ENCODE peak calls at places on chromosomes 11 and 22, in seven cellular contexts. C, U, X, L, Z, N and G are unnamed samples.

GRCh38 chr11:47523491-47524199 is 29.3 kb downstream of the CELF1 start:
- DNase-seq in C (peak), U (no peak), X (no peak), L (no peak), Z (no peak), N (no peak), G (peak)

GRCh38 chr11:114321621-114322257 is 25.5 kb downstream of the NNMT start:
- DNase-seq in C (no peak), U (no peak), X (no peak), L (no peak), Z (no peak), N (no peak), G (peak)

GRCh38 chr11:115222218-115222862 is 281.9 kb downstream of the CADM1 start:
- DNase-seq in C (peak), U (peak), X (no peak), L (no peak), Z (no peak), N (no peak), G (no peak)

GRCh38 chr11:32138902-32139301 is 48.0 kb downstream of the RCN1 start:
- DNase-seq in C (no peak), U (no peak), X (no peak), L (no peak), Z (no peak), N (no peak), G (no peak)

GRCh38 chr22:35477911-35478582 is 62.6 kb upstream of the RASD2 start:
- DNase-seq in C (peak), U (peak), X (peak), L (no peak), Z (no peak), N (peak), G (peak)

GRCh38 chr11:34308821-34309585 is 48.8 kb downstream of the ABTB2 start:
- DNase-seq in C (no peak), U (no peak), X (no peak), L (no peak), Z (no peak), N (peak), G (no peak)

GRCh38 chr22:50522208-50522805 is 3.1 kb downstream of the SCO2 start:
- DNase-seq in C (no peak), U (no peak), X (no peak), L (no peak), Z (peak), N (no peak), G (no peak)

GRCh38 chr11:66800720-66801428 is 42.4 kb upstream of the RCE1 start:
- DNase-seq in C (no peak), U (no peak), X (no peak), L (no peak), Z (no peak), N (no peak), G (no peak)

GRCh38 chr11:104120493-104121200 is 43.3 kb downstream of the PDGFD start:
- DNase-seq in C (no peak), U (no peak), X (no peak), L (no peak), Z (no peak), N (no peak), G (no peak)

GRCh38 chr22:22746963-22747933 is 102.8 kb downstream of the GGTLC2 start:
- DNase-seq in C (no peak), U (peak), X (no peak), L (no peak), Z (no peak), N (no peak), G (no peak)

GRCh38 chr11:45185228-45185729 is 38.8 kb downstream of the PRDM11 start:
- DNase-seq in C (no peak), U (no peak), X (no peak), L (no peak), Z (no peak), N (no peak), G (no peak)

GRCh38 chr11:8593455-8593854 is 573 bp downstream of the STK33 start:
- DNase-seq in C (no peak), U (no peak), X (no peak), L (no peak), Z (no peak), N (no peak), G (no peak)

GRCh38 chr11:77046060-77046501 is 11.9 kb downstream of the B3GNT6 start:
- DNase-seq in C (peak), U (peak), X (peak), L (no peak), Z (no peak), N (no peak), G (peak)

GRCh38 chr22:27853404-27853803 is 51.8 kb upstream of the MN1 start:
- DNase-seq in C (no peak), U (no peak), X (no peak), L (no peak), Z (no peak), N (no peak), G (no peak)

GRCh38 chr22:38872831-38873248 is 824 bp upstream of the CBX6 start:
- DNase-seq in C (peak), U (peak), X (no peak), L (peak), Z (peak), N (peak), G (peak)
- TF ChIP-seq POLR2A in C (peak), U (no peak), X (no peak), L (peak), Z (peak), N (peak), G (no peak)

GRCh38 chr11:122646549-122647340 is 8.8 kb upstream of the UBASH3B start:
- DNase-seq in C (no peak), U (no peak), X (no peak), L (no peak), Z (no peak), N (no peak), G (no peak)

GRCh38 chr11:122645847-122646246 is 9.7 kb upstream of the UBASH3B start:
- DNase-seq in C (no peak), U (no peak), X (no peak), L (no peak), Z (no peak), N (no peak), G (no peak)

GRCh38 chr11:122642472-122642922 is 13.0 kb upstream of the UBASH3B start:
- DNase-seq in C (peak), U (no peak), X (peak), L (no peak), Z (no peak), N (no peak), G (no peak)

GRCh38 chr11:122647728-122648127 is 7.8 kb upstream of the UBASH3B start:
- DNase-seq in C (no peak), U (no peak), X (no peak), L (no peak), Z (no peak), N (no peak), G (no peak)

GRCh38 chr11:122642971-122643370 is 12.6 kb upstream of the UBASH3B start:
- DNase-seq in C (peak), U (no peak), X (no peak), L (no peak), Z (no peak), N (no peak), G (no peak)
- TF ChIP-seq POLR2A in C (no peak), U (no peak), X (no peak), L (no peak), Z (no peak), N (no peak), G (no peak)

DNA sequence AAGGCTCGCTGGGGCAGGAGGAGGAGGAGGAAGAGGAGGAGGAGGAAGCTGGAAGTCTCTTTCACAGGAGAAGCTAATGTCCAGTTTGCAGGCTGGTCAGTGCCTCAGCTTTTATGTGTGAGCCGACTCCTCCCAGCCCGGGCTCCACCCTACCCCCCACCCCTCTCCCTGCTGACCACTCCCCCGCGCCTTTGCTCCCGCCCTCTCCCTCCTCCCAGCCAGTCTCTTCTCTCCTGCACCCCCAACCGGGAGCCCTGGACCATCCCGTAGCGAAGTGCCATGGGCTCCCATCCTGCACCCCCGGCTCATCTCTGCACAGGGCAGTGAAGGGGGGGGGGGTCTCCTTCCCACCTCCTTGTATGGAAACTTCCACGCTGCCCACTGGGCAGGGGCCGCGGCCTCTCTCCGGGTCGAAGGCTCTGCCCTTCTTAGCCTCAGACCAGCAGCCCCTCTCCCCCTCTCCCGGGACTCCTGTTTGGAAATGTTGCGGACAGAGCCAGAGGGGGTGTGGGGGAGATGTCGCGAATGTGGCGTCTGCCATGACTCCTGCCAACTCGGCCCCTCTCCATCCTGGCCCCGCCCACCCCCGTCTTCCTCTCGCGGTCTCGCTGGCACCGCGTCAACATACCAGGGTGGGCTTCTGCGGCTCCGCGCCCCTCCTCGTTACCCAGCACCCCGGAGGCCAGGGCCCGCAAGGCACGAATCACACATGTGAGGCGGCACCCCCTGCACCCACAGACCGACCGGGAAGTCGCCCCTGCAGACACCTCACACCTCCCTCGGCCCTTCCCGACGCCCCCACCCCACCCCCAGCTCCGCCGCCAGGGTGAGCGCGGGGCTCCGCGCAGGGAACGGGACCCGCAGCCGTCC is 1.8 kb downstream of the IGF2 start:
- DNase-seq in C (peak), U (peak), X (peak), L (no peak), Z (peak), N (peak), G (no peak)
- TF ChIP-seq POLR2A in C (no peak), U (no peak), X (no peak), L (no peak), Z (peak), N (no peak), G (no peak)

GRCh38 chr11:64251722-64251985 is 324 bp downstream of the PLCB3 start:
- DNase-seq in C (no peak), U (no peak), X (no peak), L (no peak), Z (no peak), N (no peak), G (no peak)

GRCh38 chr11:64249563-64250405 is 1.5 kb upstream of the PLCB3 start:
- DNase-seq in C (no peak), U (no peak), X (no peak), L (no peak), Z (no peak), N (no peak), G (no peak)

GRCh38 chr11:64251986-64252837 is 882 bp downstream of the PLCB3 start:
- DNase-seq in C (peak), U (peak), X (no peak), L (no peak), Z (no peak), N (no peak), G (peak)

GRCh38 chr11:64250406-64250874 is 890 bp upstream of the PLCB3 start:
- DNase-seq in C (no peak), U (no peak), X (no peak), L (no peak), Z (no peak), N (no peak), G (no peak)

DNA sequence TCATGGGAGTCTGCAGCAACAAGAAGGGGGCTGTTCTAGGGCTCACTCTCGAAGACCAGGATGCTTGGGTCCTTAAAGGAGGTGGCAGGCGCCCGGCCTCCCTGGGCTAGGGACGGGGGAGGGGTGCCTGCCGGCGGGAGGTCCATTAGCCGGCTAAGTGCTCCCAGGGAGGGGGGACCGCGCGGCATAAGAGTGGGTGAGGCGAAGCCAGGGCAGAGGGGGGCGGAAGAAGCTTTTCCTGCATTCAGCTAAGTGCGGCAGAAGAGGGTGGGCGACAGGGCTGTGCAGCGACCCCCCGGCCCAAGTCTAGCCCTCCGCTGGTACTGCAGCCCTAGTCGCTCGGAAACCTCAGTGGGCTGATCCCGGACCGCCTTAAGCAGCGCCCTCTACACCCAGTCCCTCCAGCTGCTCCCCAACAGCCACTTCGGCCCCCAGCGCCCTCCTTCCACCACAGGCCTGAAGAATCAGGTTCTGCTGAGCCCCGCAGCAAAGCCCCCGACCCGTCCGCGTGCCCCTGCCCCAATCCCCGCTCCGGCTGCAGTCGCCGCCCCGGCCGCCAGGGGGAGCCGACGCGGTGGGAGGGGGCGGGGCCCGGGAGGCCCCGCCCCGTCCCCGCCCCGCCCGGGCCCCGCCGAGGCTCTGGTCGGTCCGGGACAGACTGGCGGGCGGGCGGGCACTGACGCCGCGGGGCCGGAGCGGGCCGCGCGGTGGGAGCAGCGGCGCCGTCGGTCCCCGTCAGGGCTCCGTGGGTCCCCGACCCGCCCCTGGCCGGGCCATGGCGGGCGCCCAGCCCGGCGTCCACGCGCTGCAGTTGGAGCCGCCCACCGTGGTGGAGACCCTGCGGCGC is at the start of gene PLCB3:
- DNase-seq in C (no peak), U (peak), X (no peak), L (no peak), Z (peak), N (no peak), G (no peak)
- TF ChIP-seq POLR2A in C (peak), U (peak), X (peak), L (no peak), Z (peak), N (peak), G (no peak)

GRCh38 chr11:73384871-73385692 is 8.9 kb downstream of the RELT start:
- DNase-seq in C (no peak), U (peak), X (no peak), L (no peak), Z (peak), N (peak), G (no peak)
- TF ChIP-seq POLR2A in C (no peak), U (no peak), X (no peak), L (no peak), Z (no peak), N (no peak), G (no peak)

GRCh38 chr11:14300661-14301304 is 58.2 kb downstream of the RRAS2 start:
- DNase-seq in C (peak), U (peak), X (peak), L (no peak), Z (no peak), N (no peak), G (peak)
- TF ChIP-seq POLR2A in C (no peak), U (no peak), X (no peak), L (no peak), Z (no peak), N (no peak), G (no peak)

GRCh38 chr22:20354238-20354975 is 34.5 kb upstream of the DGCR6L start:
- DNase-seq in C (no peak), U (no peak), X (no peak), L (no peak), Z (no peak), N (no peak), G (no peak)
- TF ChIP-seq POLR2A in C (no peak), U (no peak), X (no peak), L (no peak), Z (no peak), N (no peak), G (no peak)

DNA sequence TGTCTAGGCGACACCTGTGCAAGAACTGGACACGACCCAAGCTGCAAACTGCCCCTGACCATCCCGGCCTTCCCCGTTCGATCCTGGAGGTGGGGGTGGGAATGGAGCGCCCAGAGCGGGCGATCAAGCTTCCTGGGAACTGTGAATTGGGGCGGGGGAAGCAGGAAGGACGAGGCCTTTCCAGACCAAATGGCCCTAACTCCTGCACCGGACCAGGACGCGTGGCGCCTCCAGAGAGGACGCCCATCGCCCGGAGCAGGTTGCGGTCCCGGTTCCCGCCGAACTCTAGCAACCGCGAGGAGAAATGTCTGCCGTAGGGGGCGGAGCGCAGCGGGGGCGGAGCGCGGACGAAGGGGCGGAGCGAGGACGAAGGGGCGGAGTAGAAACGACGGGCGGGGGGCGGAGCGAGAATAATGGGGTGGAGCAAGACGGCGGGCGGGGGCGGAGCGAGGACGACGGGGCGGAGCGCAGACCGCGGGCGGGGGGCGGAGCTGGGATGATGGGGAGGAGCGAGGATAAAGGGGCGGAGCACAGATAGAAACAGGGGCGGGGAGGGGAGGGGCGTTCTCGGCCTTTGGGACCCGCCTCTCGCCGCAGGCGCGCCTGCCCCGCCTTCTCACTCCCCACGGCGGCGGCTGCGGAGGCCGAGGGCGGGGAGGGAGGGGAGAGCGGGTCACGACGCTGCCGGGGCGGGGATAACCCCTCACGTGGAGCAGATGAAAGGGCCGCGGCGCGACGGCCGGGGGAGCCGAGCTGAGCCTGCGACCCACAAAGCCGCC is at the start of gene ZNRF3:
- DNase-seq in C (peak), U (peak), X (peak), L (peak), Z (peak), N (peak), G (peak)
- TF ChIP-seq POLR2A in C (peak), U (peak), X (peak), L (no peak), Z (peak), N (no peak), G (no peak)

GRCh38 chr22:25032066-25032465 is 79.5 kb downstream of the KIAA1671 start:
- DNase-seq in C (no peak), U (no peak), X (no peak), L (no peak), Z (no peak), N (no peak), G (no peak)
- TF ChIP-seq POLR2A in C (no peak), U (no peak), X (no peak), L (no peak), Z (no peak), N (no peak), G (no peak)